ENCODE peak calls at places on chromosomes 12 and 14, in seven cellular contexts. Z is Peyer's patch; D is NCI-H774; J is activated CD4-positive, alpha-beta T cell treated with anti-CD3 and anti-CD28 coated beads, Interleukin-2, amount 10 ng/mL, durations not matched to agents 7 days and 5 days; E is uterus; O is D721Med; Y is psoas muscle. K is an unnamed sample.

GRCh38 chr12:116194935-116195431 is 82.5 kb downstream of the MED13L start:
- DNase-seq in Z (no peak), D (no peak), J (peak), E (no peak), O (no peak), Y (no peak), K (peak)

GRCh38 chr12:120101182-120101581 is 15.4 kb downstream of the RAB35 start:
- DNase-seq in Z (no peak), D (no peak), J (no peak), E (peak), O (no peak), Y (peak), K (no peak)

GRCh38 chr14:74596747-74597456 is 15.1 kb downstream of the LTBP2 start:
- DNase-seq in Z (no peak), D (no peak), J (no peak), E (peak), O (no peak), Y (peak), K (no peak)

GRCh38 chr12:132170637-132171292 is 26.5 kb downstream of the NOC4L start:
- DNase-seq in Z (no peak), D (no peak), J (no peak), E (no peak), O (no peak), Y (peak), K (no peak)

GRCh38 chr14:90758959-90759358 is 57.3 kb downstream of the TTC7B start:
- DNase-seq in Z (no peak), D (no peak), J (no peak), E (peak), O (no peak), Y (peak), K (no peak)

GRCh38 chr14:31018057-31018645 is 7.3 kb upstream of the AP4S1 start:
- DNase-seq in Z (no peak), D (no peak), J (no peak), E (no peak), O (no peak), Y (no peak), K (no peak)

GRCh38 chr12:66803972-66804371 is 125.1 kb upstream of the GRIP1 start:
- DNase-seq in Z (no peak), D (peak), J (no peak), E (no peak), O (no peak), Y (no peak), K (no peak)

GRCh38 chr12:99339663-99340062 is 307.9 kb upstream of the GARIN6 start:
- DNase-seq in Z (no peak), D (no peak), J (no peak), E (no peak), O (no peak), Y (no peak), K (no peak)

GRCh38 chr12:59904874-59905521 is 309.2 kb downstream of the SLC16A7 start:
- DNase-seq in Z (no peak), D (no peak), J (no peak), E (no peak), O (no peak), Y (no peak), K (no peak)

GRCh38 chr14:101120636-101121398 is 217.3 kb upstream of the RTL1 start:
- DNase-seq in Z (peak), D (no peak), J (peak), E (peak), O (no peak), Y (peak), K (peak)

GRCh38 chr12:64077922-64078321 is 144.2 kb downstream of the KICS2 start:
- DNase-seq in Z (no peak), D (no peak), J (no peak), E (no peak), O (no peak), Y (no peak), K (no peak)

GRCh38 chr12:75862692-75863471 is 168.7 kb downstream of the PHLDA1 start:
- DNase-seq in Z (no peak), D (no peak), J (no peak), E (no peak), O (no peak), Y (no peak), K (no peak)

GRCh38 chr12:49795654-49796105 is 32.5 kb downstream of the NCKAP5L start:
- DNase-seq in Z (no peak), D (no peak), J (no peak), E (no peak), O (no peak), Y (no peak), K (no peak)

GRCh38 chr14:77498120-77498979 is at the start of gene ISM2:
- DNase-seq in Z (peak), D (peak), J (peak), E (peak), O (peak), Y (no peak), K (no peak)

GRCh38 chr12:130916251-130916911 is 37.3 kb upstream of the ADGRD1 start:
- DNase-seq in Z (peak), D (peak), J (peak), E (peak), O (peak), Y (peak), K (no peak)

GRCh38 chr12:3557136-3557697 is 66.2 kb downstream of the PRMT8 start:
- DNase-seq in Z (no peak), D (no peak), J (no peak), E (no peak), O (no peak), Y (no peak), K (no peak)

GRCh38 chr14:100066984-100067383 is 1.8 kb downstream of the EVL start:
- DNase-seq in Z (no peak), D (no peak), J (no peak), E (no peak), O (no peak), Y (no peak), K (no peak)